ENCODE peak calls at places on chromosomes 6 and 20, in six cellular contexts. H, F, E, D, L and P are unnamed samples.

GRCh38 chr20:483791-484644 is 21.7 kb upstream of the TBC1D20 start:
- DNase-seq in H (no peak), F (no peak), E (no peak), D (no peak), L (no peak), P (no peak)

GRCh38 chr6:134345780-134346179 is 27.9 kb upstream of the SGK1 start:
- DNase-seq in H (no peak), F (no peak), E (no peak), D (no peak), L (no peak), P (no peak)

GRCh38 chr6:12709116-12709515 is 7.5 kb upstream of the PHACTR1 start:
- DNase-seq in H (no peak), F (no peak), E (peak; percentile 59), D (no peak), L (no peak), P (no peak)

GRCh38 chr6:142987490-142987889 is 42.5 kb upstream of the HIVEP2 start:
- DNase-seq in H (no peak), F (no peak), E (no peak), D (no peak), L (no peak), P (no peak)

GRCh38 chr20:14332796-14333345 is 4.5 kb downstream of the FLRT3 start:
- DNase-seq in H (no peak), F (no peak), E (no peak), D (no peak), L (no peak), P (no peak)

GRCh38 chr6:108942556-108943492 is 94.6 kb downstream of the ARMC2 start:
- DNase-seq in H (no peak), F (no peak), E (no peak), D (no peak), L (no peak), P (no peak)

GRCh38 chr6:37127961-37128862 is 41.7 kb upstream of the PIM1 start:
- DNase-seq in H (no peak), F (no peak), E (peak; percentile 95), D (peak; percentile 74), L (peak; percentile 46), P (no peak)

GRCh38 chr6:113723182-113723581 is 134.0 kb upstream of the MARCKS start:
- DNase-seq in H (no peak), F (no peak), E (peak; percentile 71), D (peak; percentile 50), L (peak; percentile 73), P (no peak)

GRCh38 chr20:56955673-56956072 is 310.8 kb downstream of the BMP7 start:
- DNase-seq in H (no peak), F (no peak), E (no peak), D (no peak), L (no peak), P (no peak)

GRCh38 chr6:38012573-38012972 is 193.0 kb downstream of the ZFAND3 start:
- DNase-seq in H (no peak), F (no peak), E (peak; percentile 32), D (peak; percentile 67), L (peak; percentile 65), P (peak; percentile 48)

GRCh38 chr6:169859978-169860703 is 108.7 kb downstream of the ERMARD start:
- DNase-seq in H (no peak), F (no peak), E (no peak), D (no peak), L (no peak), P (no peak)

GRCh38 chr20:57697540-57697939 is 12.3 kb downstream of the PMEPA1 start:
- DNase-seq in H (no peak), F (no peak), E (no peak), D (no peak), L (no peak), P (no peak)

GRCh38 chr6:14187408-14187807 is 69.8 kb downstream of the CD83 start:
- DNase-seq in H (no peak), F (no peak), E (no peak), D (no peak), L (no peak), P (no peak)

GRCh38 chr6:121932071-121933009 is 467.1 kb upstream of the HSF2 start:
- DNase-seq in H (peak; percentile 93), F (peak; percentile 18), E (peak; percentile 21), D (peak; percentile 95), L (peak; percentile 94), P (peak; percentile 49)
- H4K91ac ChIP-seq in H (no peak overlapping the region), F (no peak overlapping the region), E (no peak overlapping the region), D (peak overlapping the region; percentile 70), L (no peak overlapping the region), P (no peak overlapping the region)

GRCh38 chr6:43454290-43455033 is 886 bp downstream of the DLK2 start:
- DNase-seq in H (peak; percentile 91), F (peak; percentile 81), E (peak; percentile 82), D (peak; percentile 81), L (peak; percentile 77), P (peak; percentile 98)
- H4K91ac ChIP-seq in H (no peak overlapping the region), F (no peak overlapping the region), E (no peak overlapping the region), D (no peak overlapping the region), L (no peak overlapping the region), P (no peak overlapping the region)

GRCh38 chr6:6469074-6469473 is 119.4 kb upstream of the LY86 start:
- DNase-seq in H (no peak), F (no peak), E (peak; percentile 71), D (no peak), L (no peak), P (no peak)
- H4K91ac ChIP-seq in H (no peak overlapping the region), F (no peak overlapping the region), E (no peak overlapping the region), D (no peak overlapping the region), L (no peak overlapping the region), P (no peak overlapping the region)

GRCh38 chr6:83073620-83074019 is 6.1 kb downstream of the DOP1A start:
- DNase-seq in H (no peak), F (no peak), E (no peak), D (no peak), L (no peak), P (no peak)
- H4K91ac ChIP-seq in H (no peak overlapping the region), F (no peak overlapping the region), E (no peak overlapping the region), D (no peak overlapping the region), L (no peak overlapping the region), P (no peak overlapping the region)

DNA sequence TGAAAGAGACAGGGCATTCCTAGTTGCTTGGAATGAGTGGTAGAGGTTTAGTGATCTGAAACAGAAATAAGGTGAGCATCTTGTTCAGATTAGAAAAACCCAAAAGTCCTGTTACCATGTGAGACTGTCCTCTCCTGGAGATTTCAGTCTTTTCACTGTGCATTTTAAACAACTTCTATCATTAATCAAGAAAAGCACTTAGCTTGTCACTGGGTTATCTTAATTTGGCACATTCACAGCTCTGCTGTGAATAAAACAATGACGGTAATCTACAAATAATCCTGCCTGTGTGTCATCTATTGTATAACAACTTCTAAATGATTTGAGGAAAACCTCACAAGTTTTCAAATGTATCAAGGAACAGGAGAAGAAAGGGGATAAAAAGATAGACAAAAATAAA is 9.5 kb upstream of the SMIM8 start:
- DNase-seq in H (no peak), F (no peak), E (no peak), D (no peak), L (no peak), P (no peak)
- H4K91ac ChIP-seq in H (no peak overlapping the region), F (no peak overlapping the region), E (no peak overlapping the region), D (no peak overlapping the region), L (no peak overlapping the region), P (no peak overlapping the region)

DNA sequence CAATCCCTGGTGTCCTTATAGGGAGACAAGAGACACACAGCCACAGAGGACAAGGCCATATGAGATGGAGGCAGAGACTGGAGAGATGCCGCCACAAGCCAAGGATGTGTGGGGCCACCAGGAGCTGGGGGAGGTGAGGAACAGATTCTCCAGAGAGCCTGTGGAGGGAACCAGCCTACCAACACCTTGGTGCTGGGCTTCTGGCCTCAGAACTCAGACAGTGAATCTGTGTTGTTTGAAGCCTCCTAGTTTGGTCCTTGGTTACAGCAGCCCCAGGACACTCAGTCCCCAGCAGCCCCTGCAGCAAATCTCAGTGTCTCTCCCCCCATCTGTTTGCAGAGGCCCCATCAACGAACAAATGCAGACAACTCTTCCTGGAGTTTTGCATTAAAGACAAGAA is 73.2 kb upstream of the BHLHE23 start:
- DNase-seq in H (no peak), F (no peak), E (no peak), D (no peak), L (no peak), P (no peak)
- H4K91ac ChIP-seq in H (no peak overlapping the region), F (no peak overlapping the region), E (no peak overlapping the region), D (no peak overlapping the region), L (no peak overlapping the region), P (no peak overlapping the region)

GRCh38 chr6:63759605-63760004 is 124.0 kb downstream of the PHF3 start:
- DNase-seq in H (no peak), F (no peak), E (no peak), D (no peak), L (no peak), P (no peak)

GRCh38 chr6:63765828-63766227 is 130.2 kb downstream of the PHF3 start:
- DNase-seq in H (no peak), F (no peak), E (no peak), D (no peak), L (no peak), P (no peak)

GRCh38 chr6:63757826-63758225 is 122.2 kb downstream of the PHF3 start:
- DNase-seq in H (no peak), F (no peak), E (no peak), D (no peak), L (no peak), P (no peak)

GRCh38 chr6:63764318-63764916 is 128.8 kb downstream of the PHF3 start:
- DNase-seq in H (no peak), F (peak; percentile 41), E (peak; percentile 0), D (peak; percentile 52), L (peak; percentile 53), P (no peak)

DNA sequence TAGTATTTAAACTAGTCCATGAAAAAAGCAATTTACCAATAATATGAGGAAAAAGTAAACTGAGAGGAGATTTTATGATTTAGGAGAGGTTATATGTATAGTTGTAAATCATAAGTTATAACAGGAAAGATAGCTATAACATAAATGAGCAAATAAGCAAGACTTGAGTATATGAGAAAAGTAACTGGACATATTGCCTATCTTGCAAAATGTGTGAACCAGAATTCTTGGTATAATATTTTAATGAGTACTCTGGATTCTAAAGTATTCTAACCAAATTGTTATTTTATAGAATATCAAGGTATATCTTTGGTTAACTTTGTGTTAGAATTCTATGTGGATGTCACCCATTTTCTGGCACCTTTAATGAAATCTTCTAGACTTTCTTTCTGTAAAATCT is 124.6 kb downstream of the PHF3 start:
- DNase-seq in H (no peak), F (no peak), E (no peak), D (no peak), L (no peak), P (no peak)
- H4K91ac ChIP-seq in H (no peak overlapping the region), F (no peak overlapping the region), E (no peak overlapping the region), D (no peak overlapping the region), L (no peak overlapping the region), P (no peak overlapping the region)

GRCh38 chr6:77876300-77876699 is 223.5 kb downstream of the MEI4 start:
- DNase-seq in H (no peak), F (no peak), E (no peak), D (no peak), L (no peak), P (no peak)
- H4K91ac ChIP-seq in H (no peak overlapping the region), F (no peak overlapping the region), E (no peak overlapping the region), D (no peak overlapping the region), L (no peak overlapping the region), P (no peak overlapping the region)

DNA sequence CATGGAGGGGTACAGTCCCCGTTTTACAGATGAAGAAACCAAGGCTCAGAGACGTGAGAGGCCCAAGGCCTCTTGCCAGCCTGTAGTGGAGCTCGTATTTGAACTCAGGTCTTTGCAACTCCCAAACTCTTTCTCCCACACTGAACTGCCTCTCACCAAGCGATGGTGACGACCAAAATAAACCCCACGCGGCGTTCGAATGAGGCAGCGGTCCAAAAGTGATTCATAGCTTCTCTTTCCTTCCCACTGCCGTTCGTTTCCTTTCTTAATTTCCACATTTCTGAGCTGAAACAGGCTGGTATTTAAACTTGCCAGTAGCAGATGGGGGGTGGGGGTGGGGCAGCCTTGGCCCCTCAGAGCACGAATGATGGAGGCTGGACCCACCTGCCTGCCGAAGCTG is 252.9 kb upstream of the KCNG1 start:
- DNase-seq in H (no peak), F (no peak), E (no peak), D (peak; percentile 39), L (no peak), P (no peak)
- H4K91ac ChIP-seq in H (no peak overlapping the region), F (no peak overlapping the region), E (no peak overlapping the region), D (no peak overlapping the region), L (no peak overlapping the region), P (no peak overlapping the region)